ENCODE peak calls at places on chromosomes 5 and 9, in six cellular contexts. A is K562, Z is HCT116, H is H1, W is HepG2, C is GM12878. X is an unnamed sample.

GRCh38 chr5:35134278-35135030 is 86.7 kb upstream of the AGXT2 start:
- DNase-seq in A (no peak), Z (no peak), H (no peak), W (peak; percentile 80), C (no peak), X (no peak)

GRCh38 chr9:95874303-95874988 is 1.0 kb upstream of the ERCC6L2 start:
- DNase-seq in A (peak; percentile 9), Z (no peak), H (no peak), W (peak; percentile 6), C (no peak), X (no peak)

GRCh38 chr9:133714606-133715294 is 23.4 kb downstream of the SARDH start:
- DNase-seq in A (no peak), Z (no peak), H (no peak), W (peak; percentile 96), C (no peak), X (no peak)

GRCh38 chr9:100049551-100049950 is 49.2 kb downstream of the ERP44 start:
- DNase-seq in A (no peak), Z (no peak), H (no peak), W (no peak), C (no peak), X (no peak)

GRCh38 chr5:38922199-38922598 is 76.4 kb downstream of the OSMR start:
- DNase-seq in A (peak; percentile 75), Z (peak; percentile 22), H (peak; percentile 64), W (peak; percentile 29), C (no peak), X (peak; percentile 59)

GRCh38 chr9:108562176-108562575 is 293.6 kb downstream of the ACTL7B start:
- DNase-seq in A (no peak), Z (no peak), H (no peak), W (no peak), C (no peak), X (no peak)

GRCh38 chr5:139108056-139108811 is 89.9 kb downstream of the SIL1 start:
- DNase-seq in A (no peak), Z (no peak), H (no peak), W (no peak), C (no peak), X (no peak)

GRCh38 chr5:178778919-178779318 is 48.5 kb upstream of the ZNF354A start:
- DNase-seq in A (no peak), Z (no peak), H (no peak), W (peak; percentile 71), C (no peak), X (no peak)

GRCh38 chr5:17000296-17000939 is 64.3 kb upstream of the MYO10 start:
- DNase-seq in A (no peak), Z (peak; percentile 52), H (no peak), W (no peak), C (no peak), X (no peak)

DNA sequence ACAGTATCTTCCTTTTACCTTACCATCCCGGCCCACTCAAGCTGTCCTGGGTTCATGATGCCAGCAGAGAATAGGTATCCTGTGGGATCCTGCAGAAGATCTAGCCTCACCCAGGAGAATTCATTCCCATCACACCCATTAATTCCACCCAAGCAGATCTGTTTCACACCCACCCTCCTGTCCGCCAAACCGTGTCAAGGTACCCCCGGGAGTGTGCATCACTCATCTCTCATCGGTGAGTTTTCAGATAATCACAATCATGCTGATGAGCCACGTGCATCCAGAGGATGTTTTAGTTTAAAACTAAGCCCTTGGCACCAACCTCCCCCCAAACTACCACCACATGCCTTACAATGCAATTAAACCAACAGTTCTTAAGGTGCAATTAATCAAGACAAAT is 18.8 kb downstream of the ANKH start:
- DNase-seq in A (no peak), Z (no peak), H (no peak), W (no peak), C (no peak), X (no peak)
- TF ChIP-seq ATF3 in A (no peak), Z (no peak), H (no peak), W (no peak), C (no peak), X (no peak)

GRCh38 chr5:108148715-108149139 is 233.2 kb downstream of the FBXL17 start:
- DNase-seq in A (peak; percentile 9), Z (no peak), H (no peak), W (peak; percentile 5), C (no peak), X (no peak)

GRCh38 chr5:108141676-108142075 is 240.2 kb downstream of the FBXL17 start:
- DNase-seq in A (no peak), Z (no peak), H (no peak), W (no peak), C (no peak), X (no peak)

GRCh38 chr5:108144332-108144731 is 237.6 kb downstream of the FBXL17 start:
- DNase-seq in A (no peak), Z (no peak), H (no peak), W (no peak), C (no peak), X (no peak)

GRCh38 chr5:108146222-108146621 is 235.7 kb downstream of the FBXL17 start:
- DNase-seq in A (no peak), Z (no peak), H (no peak), W (no peak), C (no peak), X (no peak)

DNA sequence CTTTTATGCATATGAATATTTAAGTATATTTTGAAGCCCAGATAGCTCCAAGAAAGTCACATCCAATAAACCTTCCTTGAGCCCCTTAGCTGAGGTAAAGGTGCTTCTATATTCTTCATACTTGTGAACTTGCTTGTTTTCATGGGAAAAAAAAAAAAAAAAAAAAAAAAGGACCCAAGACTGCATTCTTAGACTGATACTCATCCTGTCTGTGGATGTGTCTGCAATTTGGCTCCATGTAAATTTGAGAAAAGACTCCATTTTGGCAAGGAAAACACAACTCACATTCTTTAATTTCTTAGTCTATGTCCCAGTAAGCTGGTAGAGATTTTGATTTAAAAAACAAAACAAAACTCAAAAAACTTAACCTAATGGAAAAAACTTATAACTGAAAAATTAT is 238.3 kb downstream of the FBXL17 start:
- DNase-seq in A (no peak), Z (no peak), H (no peak), W (no peak), C (no peak), X (no peak)
- TF ChIP-seq ATF3 in A (no peak), Z (no peak), H (no peak), W (no peak), C (no peak), X (no peak)

DNA sequence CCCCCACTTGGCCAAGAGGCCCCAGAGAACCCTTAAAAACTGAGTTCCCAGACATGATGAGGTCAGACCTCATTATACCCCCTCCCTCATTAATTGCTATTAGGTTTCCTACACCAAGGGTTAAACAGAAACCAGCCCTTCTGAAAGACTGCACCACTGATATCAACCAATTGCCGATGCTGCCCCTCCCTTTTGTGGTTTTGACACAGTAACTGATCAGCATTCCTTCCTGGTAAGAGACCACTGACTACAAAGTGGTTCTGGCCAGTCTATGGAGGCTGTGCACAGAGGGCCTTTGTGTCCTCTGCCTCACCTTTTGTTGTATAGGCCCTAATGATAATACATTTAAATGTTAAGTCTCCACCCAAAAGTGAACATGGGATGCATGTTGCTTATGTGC is 201.5 kb downstream of the FRMD3 start:
- DNase-seq in A (peak; percentile 2), Z (no peak), H (no peak), W (peak; percentile 13), C (no peak), X (no peak)
- TF ChIP-seq ATF3 in A (no peak), Z (no peak), H (no peak), W (no peak), C (no peak), X (no peak)

GRCh38 chr5:154406826-154407225 is 39.0 kb upstream of the SAP30L start:
- DNase-seq in A (no peak), Z (no peak), H (no peak), W (no peak), C (no peak), X (no peak)
- TF ChIP-seq ATF3 in A (no peak), Z (no peak), H (no peak), W (no peak), C (no peak), X (no peak)

GRCh38 chr9:6567140-6567591 is 78.4 kb downstream of the GLDC start:
- DNase-seq in A (peak; percentile 31), Z (peak; percentile 92), H (no peak), W (no peak), C (no peak), X (no peak)
- TF ChIP-seq ATF3 in A (no peak), Z (peak; percentile 12), H (no peak), W (no peak), C (no peak), X (no peak)

X was measured in WTC11.